ENCODE peak calls at places on chromosome 1, in nine cellular contexts. E is breast epithelium, L is H1, O is uterus, W is lower leg skin, U is H54, J is body of pancreas, Q is A549, Z is Peyer's patch. G is an unnamed sample.

GRCh38 chr1:178258521-178258920 is 164.6 kb downstream of the RASAL2 start:
- DNase-seq in E (no peak), L (no peak), O (no peak), W (no peak), U (no peak), J (no peak), Q (no peak), Z (no peak), G (no peak)

GRCh38 chr1:33735624-33736023 is 128.3 kb upstream of the HMGB4 start:
- DNase-seq in E (no peak), L (no peak), O (no peak), W (no peak), U (no peak), J (no peak), Q (no peak), Z (no peak), G (no peak)

GRCh38 chr1:198047913-198048312 is 108.9 kb upstream of the NEK7 start:
- DNase-seq in E (no peak), L (no peak), O (no peak), W (no peak), U (no peak), J (no peak), Q (no peak), Z (no peak), G (no peak)

GRCh38 chr1:96981181-96981580 is 259.6 kb downstream of the PTBP2 start:
- DNase-seq in E (no peak), L (no peak), O (no peak), W (no peak), U (no peak), J (no peak), Q (no peak), Z (no peak), G (no peak)

GRCh38 chr1:64309468-64309867 is 106.0 kb downstream of the UBE2U start:
- DNase-seq in E (peak; percentile 66), L (no peak), O (no peak), W (no peak), U (no peak), J (no peak), Q (no peak), Z (no peak), G (no peak)

GRCh38 chr1:182643699-182644098 is 39.5 kb upstream of the RGS16 start:
- DNase-seq in E (no peak), L (no peak), O (no peak), W (no peak), U (no peak), J (no peak), Q (no peak), Z (no peak), G (no peak)

GRCh38 chr1:114270255-114271117 is 116.8 kb upstream of the SYT6 start:
- DNase-seq in E (no peak), L (no peak), O (no peak), W (no peak), U (no peak), J (no peak), Q (no peak), Z (no peak), G (no peak)

GRCh38 chr1:181043025-181043880 is 9.5 kb downstream of the MR1 start:
- DNase-seq in E (no peak), L (no peak), O (no peak), W (no peak), U (no peak), J (no peak), Q (no peak), Z (peak; percentile 63), G (no peak)

GRCh38 chr1:221363074-221363473 is 378.8 kb downstream of the DUSP10 start:
- DNase-seq in E (no peak), L (no peak), O (no peak), W (no peak), U (no peak), J (no peak), Q (no peak), Z (no peak), G (no peak)

GRCh38 chr1:112308716-112309115 is 87.3 kb upstream of the CTTNBP2NL start:
- DNase-seq in E (no peak), L (no peak), O (no peak), W (no peak), U (no peak), J (no peak), Q (no peak), Z (no peak), G (no peak)

GRCh38 chr1:8078176-8078671 is 52.1 kb upstream of the ERRFI1 start:
- DNase-seq in E (peak; percentile 49), L (no peak), O (no peak), W (no peak), U (no peak), J (no peak), Q (no peak), Z (no peak), G (no peak)

GRCh38 chr1:41102208-41102607 is 80.7 kb upstream of the SLFNL1 start:
- DNase-seq in E (peak; percentile 86), L (no peak), O (peak; percentile 95), W (peak; percentile 85), U (peak; percentile 25), J (peak; percentile 95), Q (no peak), Z (peak; percentile 81), G (no peak)

GRCh38 chr1:81679972-81680371 is 120.8 kb upstream of the ADGRL2 start:
- DNase-seq in E (no peak), L (no peak), O (no peak), W (no peak), U (no peak), J (no peak), Q (no peak), Z (no peak), G (no peak)

GRCh38 chr1:33094971-33095604 is 14.1 kb downstream of the AZIN2 start:
- DNase-seq in E (peak; percentile 55), L (peak; percentile 29), O (peak; percentile 67), W (peak; percentile 62), U (no peak), J (peak; percentile 71), Q (peak; percentile 48), Z (no peak), G (peak; percentile 24)

GRCh38 chr1:235758931-235759330 is 107.8 kb downstream of the LYST start:
- DNase-seq in E (no peak), L (no peak), O (no peak), W (no peak), U (no peak), J (peak; percentile 25), Q (no peak), Z (no peak), G (no peak)

GRCh38 chr1:61221642-61222041 is 139.3 kb downstream of the NFIA start:
- DNase-seq in E (no peak), L (no peak), O (no peak), W (no peak), U (no peak), J (no peak), Q (no peak), Z (no peak), G (no peak)

GRCh38 chr1:65442442-65442841 is 22.0 kb downstream of the LEPR start:
- DNase-seq in E (no peak), L (no peak), O (no peak), W (no peak), U (no peak), J (no peak), Q (no peak), Z (no peak), G (no peak)

GRCh38 chr1:89356658-89357400 is 7.0 kb upstream of the GBP6 start:
- DNase-seq in E (no peak), L (no peak), O (no peak), W (no peak), U (peak; percentile 14), J (no peak), Q (no peak), Z (no peak), G (no peak)

GRCh38 chr1:244445320-244446181 is 6.2 kb downstream of the ADSS2 start:
- DNase-seq in E (no peak), L (no peak), O (no peak), W (no peak), U (no peak), J (no peak), Q (no peak), Z (no peak), G (no peak)
- TF ChIP-seq POLR2A in E (no peak), L (no peak), O (no peak), W (no peak), U (no peak), J (no peak), Q (no peak), Z (no peak), G (no peak)

GRCh38 chr1:246516126-246516525 is 9.0 kb upstream of the SMYD3 start:
- DNase-seq in E (no peak), L (no peak), O (no peak), W (no peak), U (no peak), J (no peak), Q (no peak), Z (no peak), G (no peak)
- TF ChIP-seq POLR2A in E (no peak), L (no peak), O (no peak), W (no peak), U (no peak), J (no peak), Q (no peak), Z (no peak), G (no peak)

DNA sequence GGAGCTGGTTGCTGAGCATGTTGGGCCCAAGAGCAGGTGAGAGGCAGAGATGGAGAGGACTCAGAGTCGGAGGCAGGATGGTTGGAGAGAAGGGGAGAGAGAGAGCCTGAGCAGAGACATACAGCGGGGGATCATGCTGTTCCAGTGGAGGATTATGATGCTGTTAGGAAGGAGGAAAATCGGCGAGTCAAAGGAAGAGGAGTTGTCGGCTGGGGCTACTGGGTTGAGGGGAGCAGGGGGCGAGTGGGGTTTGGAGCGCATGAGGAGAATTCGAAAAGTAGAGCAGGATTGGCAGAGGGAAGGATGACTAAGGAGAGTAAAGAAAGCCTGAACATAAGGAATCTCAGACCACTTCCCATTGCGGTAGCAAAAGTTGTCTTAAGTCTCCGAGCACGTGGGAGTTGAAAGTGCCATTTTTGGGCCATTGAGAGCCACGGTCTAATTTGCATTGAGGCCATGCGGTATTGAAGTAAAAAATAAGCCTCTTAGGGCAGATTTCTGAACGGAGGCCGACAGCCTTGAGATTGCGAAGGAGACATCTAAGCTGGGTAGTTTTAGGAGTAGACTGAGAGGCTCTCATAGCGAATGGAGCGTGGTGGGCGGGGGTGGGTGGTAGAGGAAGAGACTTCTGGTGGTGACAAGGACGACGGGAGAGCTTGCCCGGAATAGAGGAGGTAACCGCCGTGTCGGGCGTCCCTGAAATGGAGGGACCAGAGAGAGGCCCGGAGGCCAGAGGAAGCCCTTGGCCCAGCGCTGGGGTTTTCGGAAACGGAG is 140.4 kb upstream of the ETV3 start:
- DNase-seq in E (no peak), L (no peak), O (no peak), W (no peak), U (no peak), J (no peak), Q (no peak), Z (no peak), G (peak; percentile 21)
- TF ChIP-seq POLR2A in E (no peak), L (no peak), O (no peak), W (no peak), U (no peak), J (no peak), Q (no peak), Z (no peak), G (no peak)

DNA sequence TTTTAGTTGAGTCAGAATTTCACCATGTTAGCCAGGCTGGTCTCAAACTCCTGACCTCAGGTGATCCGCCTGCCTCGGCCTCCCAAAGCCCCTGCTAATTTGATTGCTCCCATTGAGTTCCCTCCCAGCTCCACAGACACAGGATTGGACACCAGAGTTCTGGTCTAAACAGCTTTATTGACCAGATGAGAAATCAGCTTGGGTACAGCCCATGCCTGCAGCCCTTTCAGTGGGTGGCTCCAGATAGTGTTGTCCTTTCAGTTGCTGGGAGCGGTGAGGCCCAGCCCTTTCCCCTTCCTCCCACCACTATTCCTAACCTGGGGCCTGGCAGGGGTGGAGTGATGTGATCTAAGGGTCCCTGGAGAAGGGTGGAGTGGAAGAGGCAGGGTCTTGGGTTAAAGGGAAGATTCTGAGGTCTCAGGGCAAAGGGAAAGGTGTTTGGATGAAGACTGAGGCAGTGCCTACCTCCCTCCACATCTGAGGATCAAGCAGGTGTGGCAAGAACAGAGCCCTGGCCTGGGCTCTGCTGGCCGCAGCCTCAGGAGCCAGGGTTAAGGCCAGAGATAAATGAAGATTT is 14.5 kb upstream of the PHLDA3 start:
- DNase-seq in E (peak; percentile 34), L (no peak), O (peak; percentile 18), W (no peak), U (no peak), J (no peak), Q (no peak), Z (no peak), G (no peak)
- TF ChIP-seq POLR2A in E (no peak), L (no peak), O (no peak), W (no peak), U (no peak), J (no peak), Q (no peak), Z (no peak), G (no peak)

G was measured in erythroblast.